ENCODE peak calls at places on chromosome 9, in nine cellular contexts. One of them, this sample, is unnamed.
A peak's percentile ranks its signal among the peaks of the same experiment; 100 is the strongest.

GRCh38 chr9:128575469-128575868 is 23.1 kb downstream of the SPTAN1 start:
- DNase-seq in amniotic stem cell: no peak
- DNase-seq in right cardiac atrium: peak; percentile 45
- DNase-seq in stimulated activated CD4-positive, alpha-beta T cell treated with anti-CD3 and anti-CD28 coated beads, TNF-alpha, amount 100 ng/mL, for 24 hours: no peak
- DNase-seq in stomach: no peak
- DNase-seq in HT1080: no peak
- DNase-seq in SIG-M5: no peak
- DNase-seq in aorta: no peak
- DNase-seq in ELF-1: no peak
- DNase-seq in this sample: no peak

GRCh38 chr9:99349870-99350269 is 127.8 kb downstream of the SEC61B start:
- DNase-seq in ELF-1: no peak
- DNase-seq in aorta: no peak
- DNase-seq in SIG-M5: no peak
- DNase-seq in HT1080: no peak
- DNase-seq in right cardiac atrium: no peak
- DNase-seq in amniotic stem cell: no peak
- DNase-seq in stomach: no peak
- DNase-seq in stimulated activated CD4-positive, alpha-beta T cell treated with anti-CD3 and anti-CD28 coated beads, TNF-alpha, amount 100 ng/mL, for 24 hours: no peak
- DNase-seq in this sample: no peak

GRCh38 chr9:126880947-126881332 is 20.5 kb downstream of the ZBTB34 start:
- DNase-seq in ELF-1: no peak
- DNase-seq in amniotic stem cell: no peak
- DNase-seq in stomach: no peak
- DNase-seq in HT1080: no peak
- DNase-seq in stimulated activated CD4-positive, alpha-beta T cell treated with anti-CD3 and anti-CD28 coated beads, TNF-alpha, amount 100 ng/mL, for 24 hours: no peak
- DNase-seq in SIG-M5: no peak
- DNase-seq in right cardiac atrium: no peak
- DNase-seq in aorta: no peak
- DNase-seq in this sample: no peak

GRCh38 chr9:5621327-5621726 is 7.6 kb upstream of the RIC1 start:
- DNase-seq in stomach: no peak
- DNase-seq in aorta: no peak
- DNase-seq in ELF-1: no peak
- DNase-seq in SIG-M5: no peak
- DNase-seq in HT1080: peak; percentile 68
- DNase-seq in amniotic stem cell: no peak
- DNase-seq in right cardiac atrium: no peak
- DNase-seq in stimulated activated CD4-positive, alpha-beta T cell treated with anti-CD3 and anti-CD28 coated beads, TNF-alpha, amount 100 ng/mL, for 24 hours: no peak
- DNase-seq in this sample: no peak

GRCh38 chr9:72294952-72295351 is 70.1 kb downstream of the ZFAND5 start:
- DNase-seq in SIG-M5: no peak
- DNase-seq in aorta: no peak
- DNase-seq in stimulated activated CD4-positive, alpha-beta T cell treated with anti-CD3 and anti-CD28 coated beads, TNF-alpha, amount 100 ng/mL, for 24 hours: no peak
- DNase-seq in stomach: peak; percentile 31
- DNase-seq in ELF-1: peak; percentile 22
- DNase-seq in amniotic stem cell: no peak
- DNase-seq in HT1080: no peak
- DNase-seq in right cardiac atrium: peak; percentile 9
- DNase-seq in this sample: no peak

GRCh38 chr9:23771746-23772145 is 54.3 kb downstream of the ELAVL2 start:
- DNase-seq in right cardiac atrium: no peak
- DNase-seq in SIG-M5: no peak
- DNase-seq in amniotic stem cell: no peak
- DNase-seq in HT1080: no peak
- DNase-seq in aorta: no peak
- DNase-seq in ELF-1: no peak
- DNase-seq in stimulated activated CD4-positive, alpha-beta T cell treated with anti-CD3 and anti-CD28 coated beads, TNF-alpha, amount 100 ng/mL, for 24 hours: no peak
- DNase-seq in stomach: no peak
- DNase-seq in this sample: no peak

GRCh38 chr9:136409557-136410455 is 608 bp downstream of the ENTR1 start:
- DNase-seq in ELF-1: peak; percentile 50
- DNase-seq in amniotic stem cell: no peak
- DNase-seq in stomach: peak; percentile 33
- DNase-seq in HT1080: no peak
- DNase-seq in stimulated activated CD4-positive, alpha-beta T cell treated with anti-CD3 and anti-CD28 coated beads, TNF-alpha, amount 100 ng/mL, for 24 hours: no peak
- DNase-seq in aorta: no peak
- DNase-seq in right cardiac atrium: peak; percentile 72
- DNase-seq in SIG-M5: no peak
- DNase-seq in this sample: peak; percentile 66

GRCh38 chr9:99489043-99489378 is 266.9 kb downstream of the SEC61B start:
- DNase-seq in stomach: no peak
- DNase-seq in right cardiac atrium: no peak
- DNase-seq in ELF-1: no peak
- DNase-seq in amniotic stem cell: peak; percentile 40
- DNase-seq in aorta: no peak
- DNase-seq in HT1080: peak; percentile 32
- DNase-seq in stimulated activated CD4-positive, alpha-beta T cell treated with anti-CD3 and anti-CD28 coated beads, TNF-alpha, amount 100 ng/mL, for 24 hours: no peak
- DNase-seq in SIG-M5: no peak
- DNase-seq in this sample: no peak

GRCh38 chr9:105835721-105836120 is 141.4 kb downstream of the TMEM38B start:
- DNase-seq in HT1080: no peak
- DNase-seq in ELF-1: peak; percentile 17
- DNase-seq in stimulated activated CD4-positive, alpha-beta T cell treated with anti-CD3 and anti-CD28 coated beads, TNF-alpha, amount 100 ng/mL, for 24 hours: no peak
- DNase-seq in right cardiac atrium: no peak
- DNase-seq in stomach: no peak
- DNase-seq in amniotic stem cell: no peak
- DNase-seq in SIG-M5: no peak
- DNase-seq in aorta: no peak
- DNase-seq in this sample: no peak

GRCh38 chr9:112711050-112711689 is 6.7 kb downstream of the INIP start:
- DNase-seq in amniotic stem cell: peak; percentile 58
- DNase-seq in right cardiac atrium: no peak
- DNase-seq in SIG-M5: no peak
- DNase-seq in ELF-1: peak; percentile 6
- DNase-seq in HT1080: peak; percentile 6
- DNase-seq in aorta: no peak
- DNase-seq in stomach: no peak
- DNase-seq in stimulated activated CD4-positive, alpha-beta T cell treated with anti-CD3 and anti-CD28 coated beads, TNF-alpha, amount 100 ng/mL, for 24 hours: no peak
- DNase-seq in this sample: no peak

GRCh38 chr9:19232117-19232829 is 1.8 kb downstream of the DENND4C start:
- DNase-seq in ELF-1: no peak
- DNase-seq in stimulated activated CD4-positive, alpha-beta T cell treated with anti-CD3 and anti-CD28 coated beads, TNF-alpha, amount 100 ng/mL, for 24 hours: no peak
- DNase-seq in SIG-M5: no peak
- DNase-seq in stomach: no peak
- DNase-seq in right cardiac atrium: no peak
- DNase-seq in aorta: no peak
- DNase-seq in amniotic stem cell: no peak
- DNase-seq in HT1080: peak; percentile 20
- DNase-seq in this sample: no peak

GRCh38 chr9:90999425-91000397 is 198.1 kb downstream of the SYK start:
- DNase-seq in amniotic stem cell: no peak
- DNase-seq in aorta: no peak
- DNase-seq in HT1080: no peak
- DNase-seq in stimulated activated CD4-positive, alpha-beta T cell treated with anti-CD3 and anti-CD28 coated beads, TNF-alpha, amount 100 ng/mL, for 24 hours: no peak
- DNase-seq in stomach: no peak
- DNase-seq in ELF-1: no peak
- DNase-seq in SIG-M5: no peak
- DNase-seq in right cardiac atrium: no peak
- DNase-seq in this sample: no peak

GRCh38 chr9:136448655-136449054 is 9.0 kb upstream of the INPP5E start:
- DNase-seq in stomach: no peak
- DNase-seq in stimulated activated CD4-positive, alpha-beta T cell treated with anti-CD3 and anti-CD28 coated beads, TNF-alpha, amount 100 ng/mL, for 24 hours: no peak
- DNase-seq in ELF-1: no peak
- DNase-seq in HT1080: no peak
- DNase-seq in SIG-M5: no peak
- DNase-seq in aorta: no peak
- DNase-seq in right cardiac atrium: no peak
- DNase-seq in amniotic stem cell: no peak
- DNase-seq in this sample: no peak

GRCh38 chr9:128823362-128823902 is 5.1 kb downstream of the ENDOG start:
- DNase-seq in aorta: no peak
- DNase-seq in amniotic stem cell: no peak
- DNase-seq in right cardiac atrium: no peak
- DNase-seq in stimulated activated CD4-positive, alpha-beta T cell treated with anti-CD3 and anti-CD28 coated beads, TNF-alpha, amount 100 ng/mL, for 24 hours: no peak
- DNase-seq in SIG-M5: no peak
- DNase-seq in stomach: no peak
- DNase-seq in HT1080: no peak
- DNase-seq in ELF-1: no peak
- DNase-seq in this sample: no peak